ENCODE peak calls at places on chromosomes 1 and 21, in four cellular contexts. X, P, D and Z are unnamed samples.

GRCh38 chr1:213122514-213122929 is 71.5 kb downstream of the RPS6KC1 start:
- DNase-seq in X (no peak), P (no peak), D (no peak), Z (no peak)

GRCh38 chr21:34606051-34606450 is 8.9 kb downstream of the RCAN1 start:
- DNase-seq in D (no peak), X (no peak), P (no peak), Z (no peak)

GRCh38 chr1:47659141-47659540 is 221.3 kb downstream of the FOXD2 start:
- DNase-seq in D (peak; percentile 13), X (peak; percentile 23), P (no peak), Z (no peak)

GRCh38 chr1:93878889-93879586 is at the start of gene DNTTIP2:
- DNase-seq in P (peak; percentile 95), X (peak; percentile 92), D (peak; percentile 94), Z (peak; percentile 92)

GRCh38 chr1:63878914-63879313 is 105.1 kb downstream of the ROR1 start:
- DNase-seq in D (no peak), P (no peak), X (no peak), Z (no peak)

GRCh38 chr1:20411196-20411980 is 74.6 kb downstream of the CAMK2N1 start:
- DNase-seq in P (no peak), X (no peak), D (no peak), Z (peak; percentile 64)

GRCh38 chr1:47890779-47891178 is 106.4 kb downstream of the TRABD2B start:
- DNase-seq in P (no peak), X (no peak), D (no peak), Z (no peak)

GRCh38 chr1:26483980-26484379 is 11.7 kb downstream of the HMGN2 start:
- DNase-seq in P (no peak), D (no peak), X (no peak), Z (no peak)

GRCh38 chr1:151315565-151316235 is 11.5 kb downstream of the PI4KB start:
- DNase-seq in X (no peak), P (no peak), D (no peak), Z (no peak)

GRCh38 chr21:36499578-36500471 is 19.9 kb upstream of the CLDN14 start:
- DNase-seq in X (no peak), D (no peak), P (no peak), Z (no peak)

GRCh38 chr1:26607191-26607590 is 77.6 kb downstream of the RPS6KA1 start:
- DNase-seq in X (no peak), P (no peak), D (no peak), Z (no peak)

GRCh38 chr1:116569776-116570357 is 959 bp downstream of the CD58 start:
- DNase-seq in D (peak; percentile 72), X (peak; percentile 51), P (peak; percentile 50), Z (no peak)

GRCh38 chr1:215567491-215568286 is 585 bp downstream of the KCTD3 start:
- DNase-seq in X (no peak), D (peak; percentile 67), P (peak; percentile 24), Z (peak; percentile 93)

GRCh38 chr1:88609051-88609450 is 75.0 kb upstream of the PKN2 start:
- DNase-seq in D (no peak), X (no peak), P (no peak), Z (no peak)

GRCh38 chr1:79069828-79070227 is 63.3 kb upstream of the ADGRL4 start:
- DNase-seq in P (no peak), X (no peak), D (no peak), Z (no peak)
- TF ChIP-seq CTCF in P (peak; percentile 46), X (no peak), D (no peak), Z (peak; percentile 41)

DNA sequence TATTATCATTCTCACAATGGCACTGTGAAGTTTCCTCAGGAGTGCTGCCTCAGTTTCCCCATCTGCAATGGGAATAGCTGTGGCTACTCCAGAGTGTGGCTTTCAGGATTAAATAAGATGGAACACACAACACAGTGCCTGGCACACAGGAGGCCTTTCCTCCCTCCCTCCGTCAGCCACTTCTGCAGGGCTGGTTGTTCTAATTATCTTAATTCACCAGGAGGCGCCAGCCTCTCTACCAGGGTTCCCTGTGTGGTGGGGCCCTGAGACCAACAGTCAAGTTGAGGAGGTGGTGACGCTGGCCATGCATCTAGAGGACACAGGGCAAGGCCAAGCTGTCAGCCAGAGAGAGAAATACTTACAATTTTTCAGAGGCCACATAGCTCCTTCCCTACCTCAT is 6.3 kb upstream of the FOXO6 start:
- DNase-seq in P (no peak), X (no peak), D (no peak), Z (peak; percentile 39)
- TF ChIP-seq CTCF in P (no peak), X (no peak), D (no peak), Z (no peak)

GRCh38 chr1:33349778-33350610 is 29.1 kb upstream of the A3GALT2 start:
- DNase-seq in D (peak; percentile 95), P (peak; percentile 85), X (peak; percentile 75), Z (no peak)
- TF ChIP-seq CTCF in D (no peak), P (no peak), X (no peak), Z (peak; percentile 5)

DNA sequence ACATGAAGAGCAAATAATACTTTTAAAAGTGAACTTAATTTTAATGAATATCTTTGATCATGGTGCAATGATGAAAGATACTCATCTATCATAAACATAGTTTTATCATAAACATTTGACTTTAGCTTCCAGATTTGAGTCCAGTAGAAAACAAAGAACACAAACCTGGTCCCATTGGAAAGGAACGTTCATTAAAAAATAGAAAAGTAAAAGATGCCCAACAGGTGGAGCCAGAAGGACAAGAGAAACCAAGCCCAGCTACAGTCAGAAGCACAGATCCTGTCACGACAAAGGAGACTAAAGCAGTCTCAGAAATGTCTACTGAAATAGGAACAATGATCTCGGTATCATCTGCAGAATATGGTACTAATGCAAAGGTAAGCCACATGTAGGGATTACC is 55.6 kb upstream of the MYOCOS start:
- DNase-seq in D (no peak), X (no peak), P (no peak), Z (no peak)
- TF ChIP-seq CTCF in D (no peak), X (no peak), P (no peak), Z (peak; percentile 57)

GRCh38 chr21:42356036-42356435 is 5.2 kb upstream of the TFF2 start:
- DNase-seq in D (no peak), X (no peak), P (no peak), Z (no peak)

GRCh38 chr21:42358937-42359336 is 7.4 kb downstream of the TFF1 start:
- DNase-seq in X (no peak), D (no peak), P (no peak), Z (no peak)

GRCh38 chr21:42356680-42357079 is 5.9 kb upstream of the TFF2 start:
- DNase-seq in D (no peak), X (no peak), P (no peak), Z (no peak)

GRCh38 chr21:42358261-42358660 is 7.5 kb upstream of the TFF2 start:
- DNase-seq in P (no peak), X (no peak), D (no peak), Z (no peak)

DNA sequence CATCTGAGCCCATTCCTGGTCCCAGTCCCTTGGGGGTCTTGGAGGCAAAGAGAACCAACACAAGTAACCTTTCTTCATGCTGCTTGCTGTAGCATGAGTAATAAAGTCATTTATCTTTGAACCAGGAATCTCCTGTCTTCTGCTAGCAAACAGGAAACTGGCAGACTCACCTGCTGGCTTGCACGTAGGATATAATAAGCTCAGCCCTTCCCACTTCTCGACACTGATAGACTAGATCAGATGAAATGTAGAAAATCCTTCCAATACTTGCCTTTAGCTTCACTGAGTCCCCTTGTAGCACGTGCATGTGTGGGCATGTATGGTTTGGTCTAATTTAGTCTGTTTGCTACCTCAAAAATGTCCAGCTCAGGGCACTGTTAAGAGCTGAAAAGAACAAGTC is 6.5 kb upstream of the TFF2 start:
- DNase-seq in P (no peak), D (no peak), X (no peak), Z (no peak)
- TF ChIP-seq CTCF in P (no peak), D (no peak), X (no peak), Z (no peak)

GRCh38 chr1:203628185-203628996 is 1.8 kb downstream of the ATP2B4 start:
- DNase-seq in P (peak; percentile 37), D (peak; percentile 86), X (no peak), Z (peak; percentile 72)
- TF ChIP-seq CTCF in P (peak; percentile 6), D (peak; percentile 18), X (no peak), Z (peak; percentile 71)

DNA sequence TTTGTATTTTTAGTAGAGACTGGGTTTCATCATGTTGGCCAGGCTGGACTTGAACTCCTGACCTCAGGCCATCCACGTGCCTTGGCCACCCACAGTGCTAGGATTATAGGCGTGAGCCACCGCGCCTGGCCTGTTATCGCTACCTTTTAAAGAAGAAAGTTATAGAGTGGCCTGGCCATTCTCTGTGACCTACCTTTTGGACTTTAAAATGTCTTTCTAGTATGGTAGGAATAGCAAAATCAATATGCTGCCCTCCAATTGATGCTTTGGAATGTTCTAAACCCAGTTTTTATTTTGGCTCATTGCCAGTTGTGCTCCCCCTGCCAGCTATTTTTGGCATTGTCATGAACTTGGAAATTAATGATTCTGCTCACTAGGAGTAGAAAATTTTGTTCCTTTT is 19.9 kb downstream of the HIPK1 start:
- DNase-seq in D (no peak), X (no peak), P (no peak), Z (no peak)
- TF ChIP-seq CTCF in D (peak; percentile 24), X (peak; percentile 38), P (peak; percentile 23), Z (peak; percentile 77)

GRCh38 chr1:183318433-183318832 is 99.7 kb downstream of the NMNAT2 start:
- DNase-seq in D (peak; percentile 95), X (no peak), P (peak; percentile 86), Z (no peak)
- TF ChIP-seq CTCF in D (peak; percentile 66), X (no peak), P (peak; percentile 70), Z (peak; percentile 83)

GRCh38 chr1:17849216-17849615 is 94.1 kb downstream of the ACTL8 start:
- DNase-seq in P (no peak), X (no peak), D (no peak), Z (no peak)
- TF ChIP-seq CTCF in P (no peak), X (no peak), D (no peak), Z (peak; percentile 16)